ENCODE peak calls at places on chromosomes 13 and 19, in four cellular contexts. N is SK-N-SH, R is K562, Y is HCT116. W is an unnamed sample.

GRCh38 chr13:108176685-108177274 is 38.6 kb downstream of the LIG4 start:
- DNase-seq in R (peak), Y (peak), N (peak), W (peak)

GRCh38 chr19:52214241-52214640 is 24.4 kb downstream of the PPP2R1A start:
- DNase-seq in N (no peak), Y (no peak), R (no peak), W (no peak)

GRCh38 chr13:59979589-59979988 is 184.1 kb downstream of the DIAPH3 start:
- DNase-seq in Y (no peak), N (no peak), R (no peak), W (no peak)

GRCh38 chr19:40609561-40610395 is 8.6 kb downstream of the LTBP4 start:
- DNase-seq in R (peak), Y (peak), N (peak), W (peak)

GRCh38 chr13:113216165-113217056 is 7.0 kb downstream of the CUL4A start:
- DNase-seq in Y (peak), R (no peak), N (no peak), W (peak)

GRCh38 chr19:18764591-18765051 is 26.5 kb downstream of the COMP start:
- DNase-seq in Y (no peak), N (no peak), R (no peak), W (no peak)

GRCh38 chr13:52827839-52828238 is 20.6 kb downstream of the PCDH8 start:
- DNase-seq in Y (no peak), N (peak), R (no peak), W (no peak)

GRCh38 chr19:16860996-16861395 is 27.8 kb upstream of the F2RL3 start:
- DNase-seq in R (no peak), N (no peak), Y (no peak), W (no peak)

GRCh38 chr19:17562097-17562496 is 6.6 kb downstream of the COLGALT1 start:
- DNase-seq in N (no peak), Y (no peak), R (no peak), W (no peak)

GRCh38 chr13:73325351-73326214 is 266.8 kb downstream of the KLF5 start:
- DNase-seq in R (no peak), N (no peak), Y (no peak), W (peak)

GRCh38 chr13:73462241-73462640 is 403.4 kb downstream of the KLF5 start:
- DNase-seq in Y (no peak), N (no peak), R (no peak), W (no peak)

GRCh38 chr13:32734511-32734910 is 148.3 kb downstream of the PDS5B start:
- DNase-seq in Y (no peak), N (no peak), R (no peak), W (no peak)

GRCh38 chr13:28574617-28575142 is 79.8 kb upstream of the FLT1 start:
- DNase-seq in R (peak), N (no peak), Y (peak), W (peak)

GRCh38 chr13:110227864-110228643 is 78.9 kb downstream of the COL4A1 start:
- DNase-seq in N (no peak), Y (no peak), R (no peak), W (no peak)

GRCh38 chr13:108218044-108218974 is at the start of gene ABHD13:
- DNase-seq in R (peak), N (peak), Y (peak), W (peak)

GRCh38 chr19:20247016-20247683 is 80.1 kb downstream of the ZNF486 start:
- DNase-seq in N (peak), Y (no peak), R (no peak), W (no peak)

GRCh38 chr19:40337107-40337506 is 11.1 kb downstream of the C19orf47 start:
- DNase-seq in N (no peak), Y (no peak), R (no peak), W (no peak)

GRCh38 chr13:94656766-94657165 is 55.1 kb downstream of the GPR180 start:
- DNase-seq in N (no peak), R (no peak), Y (no peak), W (no peak)

GRCh38 chr19:56301152-56301551 is 13.5 kb downstream of the ZSCAN5A start:
- DNase-seq in Y (no peak), R (no peak), N (no peak), W (no peak)

GRCh38 chr19:39524495-39524894 is 8.2 kb downstream of the EID2B start:
- DNase-seq in R (no peak), N (no peak), Y (no peak), W (peak)

GRCh38 chr19:49182848-49183375 is 25.3 kb downstream of the TRPM4 start:
- DNase-seq in R (peak), N (no peak), Y (no peak), W (no peak)

GRCh38 chr13:105327727-105328126 is 1207.7 kb downstream of the EFNB2 start:
- DNase-seq in R (no peak), Y (no peak), N (no peak), W (no peak)

GRCh38 chr19:55437410-55437809 is 5.7 kb downstream of the SHISA7 start:
- DNase-seq in Y (peak), N (no peak), R (peak), W (peak)

GRCh38 chr13:44132710-44133109 is 240.9 kb upstream of the SERP2 start:
- DNase-seq in N (no peak), Y (peak), R (no peak), W (no peak)

GRCh38 chr13:76886292-76887061 is at the start of gene KCTD12:
- DNase-seq in Y (peak), N (peak), R (peak), W (no peak)

GRCh38 chr13:27774169-27774568 is 18.1 kb upstream of the GSX1 start:
- DNase-seq in Y (no peak), R (no peak), N (no peak), W (no peak)

GRCh38 chr13:106566682-106567420 is 1.1 kb downstream of the ARGLU1 start:
- DNase-seq in Y (no peak), R (no peak), N (peak), W (peak)

GRCh38 chr13:26923824-26924605 is 163.4 kb upstream of the GPR12 start:
- DNase-seq in N (no peak), Y (no peak), R (no peak), W (no peak)

GRCh38 chr13:77233159-77233558 is 93.7 kb downstream of the MYCBP2 start:
- DNase-seq in R (no peak), N (no peak), Y (no peak), W (no peak)

GRCh38 chr19:4979211-4979807 is 10.4 kb downstream of the KDM4B start:
- DNase-seq in N (peak), Y (no peak), R (no peak), W (no peak)

GRCh38 chr19:4974855-4975469 is 6.0 kb downstream of the KDM4B start:
- DNase-seq in N (no peak), Y (no peak), R (no peak), W (no peak)

GRCh38 chr19:4980087-4980486 is 11.2 kb downstream of the KDM4B start:
- DNase-seq in Y (no peak), N (peak), R (no peak), W (no peak)

GRCh38 chr19:4976412-4977298 is 7.7 kb downstream of the KDM4B start:
- DNase-seq in R (no peak), Y (no peak), N (peak), W (peak)

GRCh38 chr19:4977299-4978174 is 8.6 kb downstream of the KDM4B start:
- DNase-seq in N (peak), R (no peak), Y (no peak), W (no peak)
- TF ChIP-seq YY1 in N (no peak), R (no peak), Y (no peak), W (no peak)

GRCh38 chr19:3369337-3370213 is 3.2 kb downstream of the NFIC start:
- DNase-seq in Y (no peak), R (no peak), N (no peak), W (no peak)
- TF ChIP-seq ELF1 in Y (no peak), R (no peak), N (no peak), W (no peak)

GRCh38 chr13:40494513-40494912 is 171.9 kb downstream of the FOXO1 start:
- DNase-seq in Y (no peak), N (no peak), R (no peak), W (no peak)
- TF ChIP-seq YY1 in Y (no peak), N (no peak), R (no peak), W (no peak)

GRCh38 chr19:42528354-42529247 is at the start of gene CEACAM1:
- DNase-seq in R (no peak), Y (no peak), N (no peak), W (peak)

GRCh38 chr19:42524943-42525342 is 3.3 kb downstream of the CEACAM1 start:
- DNase-seq in N (no peak), Y (no peak), R (no peak), W (no peak)

GRCh38 chr19:42531313-42531712 is 3.0 kb upstream of the CEACAM1 start:
- DNase-seq in R (no peak), N (no peak), Y (no peak), W (no peak)

GRCh38 chr19:42532881-42533280 is 4.6 kb upstream of the CEACAM1 start:
- DNase-seq in R (no peak), Y (no peak), N (no peak), W (no peak)

DNA sequence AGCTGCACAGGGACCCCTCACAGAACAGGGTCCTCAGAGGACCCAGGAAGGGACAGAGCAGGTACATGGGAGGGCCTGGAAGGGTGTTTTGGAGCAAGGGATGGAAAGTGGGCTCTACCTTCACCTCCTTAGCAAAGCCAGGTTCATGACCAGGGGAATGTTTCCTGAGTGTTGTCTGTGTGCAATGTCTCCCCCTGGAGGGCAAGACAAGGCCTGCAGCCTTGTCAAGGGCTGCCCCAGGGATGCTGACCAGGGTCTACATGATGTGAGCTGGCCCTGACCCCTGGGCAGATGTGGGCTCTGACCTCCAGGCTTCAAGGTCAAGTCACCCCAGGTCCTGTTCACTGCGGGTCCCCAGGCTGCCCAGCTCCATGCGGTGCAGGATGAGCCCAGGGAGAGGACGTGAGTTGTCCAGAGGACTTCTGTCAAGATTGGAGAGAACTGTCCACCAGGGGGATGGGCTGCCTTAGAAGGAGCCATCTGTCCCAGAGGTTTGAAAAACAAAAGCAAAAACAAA is 1.0 kb upstream of the CEACAM1 start:
- DNase-seq in N (peak), R (peak), Y (peak), W (peak)
- TF ChIP-seq ELF1 in N (no peak), R (no peak), Y (no peak), W (peak)

GRCh38 chr13:81133066-81133465 is 792.1 kb upstream of the SPRY2 start:
- DNase-seq in R (no peak), Y (no peak), N (no peak), W (no peak)
- TF ChIP-seq YY1 in R (no peak), Y (no peak), N (no peak), W (no peak)

GRCh38 chr13:98845726-98846125 is 93.3 kb upstream of the SLC15A1 start:
- DNase-seq in R (no peak), N (no peak), Y (no peak), W (no peak)
- TF ChIP-seq ELF1 in R (no peak), N (no peak), Y (no peak), W (no peak)

GRCh38 chr19:4473011-4473410 is 914 bp downstream of the HDGFL2 start:
- DNase-seq in N (peak), R (no peak), Y (no peak), W (no peak)

GRCh38 chr19:4472174-4472974 is at the start of gene HDGFL2:
- DNase-seq in N (no peak), Y (no peak), R (peak), W (no peak)

GRCh38 chr19:4471400-4472173 is 510 bp upstream of the HDGFL2 start:
- DNase-seq in R (peak), Y (peak), N (peak), W (peak)

GRCh38 chr19:4474504-4475136 is 2.5 kb downstream of the HDGFL2 start:
- DNase-seq in R (peak), N (peak), Y (no peak), W (no peak)

GRCh38 chr19:4473708-4474503 is 1.8 kb downstream of the HDGFL2 start:
- DNase-seq in N (peak), Y (no peak), R (no peak), W (no peak)
- TF ChIP-seq YY1 in N (no peak), Y (no peak), R (no peak), W (no peak)

DNA sequence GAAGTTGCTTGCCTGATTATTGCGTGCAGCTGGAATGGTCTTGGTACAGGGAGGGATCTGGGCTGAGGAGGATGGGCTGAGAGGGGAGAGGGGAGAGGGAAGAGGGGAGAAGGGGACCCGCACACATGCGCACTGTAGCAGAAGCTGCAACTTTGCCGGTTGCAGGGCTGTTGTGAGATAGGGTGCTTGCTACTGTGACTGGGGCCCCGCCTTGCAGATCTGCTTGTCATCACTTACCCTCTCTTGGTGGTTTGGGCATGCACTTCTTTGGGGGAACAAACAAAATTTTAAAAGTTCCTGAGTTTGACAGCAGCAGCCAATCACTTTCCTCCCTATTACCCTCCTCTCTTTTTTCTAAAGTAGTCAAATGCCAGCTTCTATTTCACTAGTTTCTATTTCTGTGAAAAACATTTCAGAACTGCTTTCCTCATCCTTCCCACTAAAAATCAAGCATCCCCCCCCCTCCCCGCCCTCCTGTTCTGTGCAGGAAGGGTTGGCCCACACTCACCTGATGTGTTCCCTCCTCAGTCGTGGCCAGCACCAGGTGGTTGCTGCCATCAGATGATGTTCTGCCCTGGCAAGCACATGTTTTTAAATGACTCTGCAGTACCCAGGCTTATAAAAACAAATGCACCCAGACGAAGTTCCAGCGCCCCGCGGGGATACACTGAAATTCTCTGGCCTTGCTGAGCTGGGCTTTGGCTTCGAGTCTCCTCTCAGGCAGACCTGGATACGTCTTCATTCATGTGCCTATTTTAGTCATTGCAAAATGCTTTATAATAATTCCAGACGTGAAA is 316.5 kb downstream of the DLEU7 start:
- DNase-seq in R (no peak), N (peak), Y (no peak), W (no peak)
- TF ChIP-seq ELF1 in R (no peak), N (no peak), Y (no peak), W (no peak)